ENCODE peak calls at places on chromosomes 2 and 18, in five cellular contexts. N is upper lobe of left lung, H is A549, A is K562, F is HepG2. K is an unnamed sample.

GRCh38 chr2:12416600-12416999 is 300.1 kb upstream of the TRIB2 start:
- ATAC-seq in A (peak), N (no peak), H (no peak), F (peak), K (no peak)

GRCh38 chr2:199740111-199740428 is 110.9 kb downstream of the FTCDNL1 start:
- ATAC-seq in F (peak), N (no peak), H (peak), A (no peak), K (no peak)

GRCh38 chr2:187098154-187098553 is 249.2 kb upstream of the ZSWIM2 start:
- ATAC-seq in N (no peak), F (no peak), A (no peak), H (no peak), K (no peak)

GRCh38 chr2:105545731-105546622 is 147.1 kb upstream of the FHL2 start:
- ATAC-seq in F (peak), N (no peak), A (peak), H (peak), K (no peak)

GRCh38 chr2:59025157-59025757 is 784.1 kb upstream of the FANCL start:
- ATAC-seq in H (peak), A (peak), N (peak), F (peak), K (no peak)

GRCh38 chr2:32874931-32875330 is 71.8 kb upstream of the LTBP1 start:
- ATAC-seq in A (no peak), H (no peak), N (no peak), F (no peak), K (no peak)

GRCh38 chr2:19358242-19359020 is at the start of gene OSR1:
- ATAC-seq in H (peak), A (no peak), N (peak), F (peak), K (peak)

GRCh38 chr2:53913721-53914120 is 54.0 kb upstream of the GPR75 start:
- ATAC-seq in A (no peak), N (no peak), H (peak), F (no peak), K (no peak)

GRCh38 chr2:21270658-21271057 is 146.9 kb downstream of the TDRD15 start:
- ATAC-seq in N (no peak), F (peak), H (no peak), A (peak), K (peak)

GRCh38 chr2:3470166-3470651 is 49.1 kb downstream of the ADI1 start:
- ATAC-seq in H (no peak), A (no peak), N (peak), F (no peak), K (peak)

GRCh38 chr2:102101844-102102635 is 40.5 kb upstream of the IL1R1 start:
- ATAC-seq in A (no peak), H (no peak), N (no peak), F (peak), K (no peak)

GRCh38 chr2:7974086-7974485 is 707.8 kb upstream of the ID2 start:
- ATAC-seq in N (no peak), A (no peak), H (no peak), F (no peak), K (no peak)

GRCh38 chr2:120958623-120959366 is 223.1 kb downstream of the GLI2 start:
- ATAC-seq in H (peak), A (peak), F (peak), N (no peak), K (no peak)

GRCh38 chr18:64201781-64202180 is 52.9 kb upstream of the LINC00305 start:
- ATAC-seq in A (no peak), F (no peak), H (no peak), N (no peak), K (no peak)

GRCh38 chr2:32716598-32716997 is 88.7 kb downstream of the TTC27 start:
- ATAC-seq in H (no peak), N (no peak), A (no peak), F (no peak), K (no peak)

GRCh38 chr2:8019934-8020333 is 661.9 kb upstream of the ID2 start:
- ATAC-seq in N (no peak), F (peak), A (no peak), H (no peak), K (no peak)

GRCh38 chr2:188975497-188976102 is 1.4 kb downstream of the COL3A1 start:
- ATAC-seq in H (peak), N (peak), A (no peak), F (no peak), K (peak)

GRCh38 chr2:241967745-241968144 is 98.2 kb downstream of the RTP5 start:
- ATAC-seq in F (no peak), H (no peak), A (no peak), N (no peak), K (no peak)

GRCh38 chr2:173109253-173110188 is 33.9 kb downstream of the MAP3K20 start:
- ATAC-seq in N (no peak), F (no peak), H (peak), A (no peak), K (no peak)

GRCh38 chr2:188292446-188293239 is 969 bp downstream of the GULP1 start:
- ATAC-seq in A (peak), F (no peak), H (peak), N (peak), K (peak)

GRCh38 chr18:50527636-50528307 is 32.1 kb upstream of the MAPK4 start:
- ATAC-seq in N (no peak), F (no peak), H (no peak), A (no peak), K (no peak)

GRCh38 chr2:224945134-224945533 is 97.1 kb downstream of the DOCK10 start:
- ATAC-seq in H (no peak), A (no peak), N (no peak), F (no peak), K (no peak)

GRCh38 chr2:194304191-194304590 is 1352.8 kb upstream of the SLC39A10 start:
- ATAC-seq in A (no peak), F (no peak), H (no peak), N (no peak), K (no peak)

GRCh38 chr2:96369186-96369585 is 33.6 kb downstream of the NCAPH start:
- ATAC-seq in F (no peak), A (no peak), N (no peak), H (no peak), K (no peak)

DNA sequence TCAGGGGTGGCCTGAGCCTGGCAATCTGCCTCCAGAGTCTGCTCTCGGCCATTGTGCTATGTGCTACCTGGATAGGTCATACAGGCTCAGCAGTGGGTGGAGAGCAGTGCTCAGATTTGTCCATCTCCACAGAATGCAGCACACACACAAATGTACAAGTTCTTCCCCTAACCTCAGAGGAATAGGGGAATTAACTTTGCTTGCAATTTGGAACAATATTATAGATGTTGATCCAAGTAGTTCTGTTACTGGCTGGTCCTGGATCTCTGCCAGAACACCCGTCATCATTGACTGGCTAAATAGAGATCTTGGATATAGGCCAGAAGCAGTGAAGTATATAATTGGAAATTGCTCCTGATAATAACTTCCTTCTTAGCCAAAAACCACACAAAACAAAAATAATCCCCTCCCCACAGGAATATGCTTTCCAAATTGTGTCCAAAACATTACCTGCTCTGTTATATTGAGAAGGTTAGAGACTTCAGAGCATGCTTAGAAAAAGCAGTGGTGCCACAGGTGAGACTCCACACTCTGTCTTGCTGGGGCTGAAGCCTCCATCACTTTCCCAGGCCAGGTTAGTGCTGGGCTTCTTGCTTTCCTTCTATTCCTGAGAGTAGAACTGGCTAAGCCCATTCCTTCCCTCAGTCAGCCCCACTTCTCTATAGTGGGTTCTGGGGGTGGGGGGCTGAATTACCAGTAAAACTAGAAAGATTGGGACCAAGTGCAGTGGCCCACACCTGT is 38.8 kb downstream of the NCAPH start:
- ATAC-seq in N (no peak), H (peak), F (peak), A (no peak), K (no peak)
- TF ChIP-seq EP300 in N (no peak), H (no peak), F (no peak), A (no peak), K (no peak)

GRCh38 chr2:114286438-114286837 is 156.0 kb upstream of the DPP10 start:
- ATAC-seq in A (no peak), N (no peak), F (no peak), H (no peak), K (no peak)

GRCh38 chr2:114281188-114281587 is 161.3 kb upstream of the DPP10 start:
- ATAC-seq in F (no peak), H (no peak), N (no peak), A (no peak), K (no peak)

GRCh38 chr2:114283774-114284173 is 158.7 kb upstream of the DPP10 start:
- ATAC-seq in N (no peak), H (no peak), A (no peak), F (no peak), K (no peak)
- TF ChIP-seq EP300 in N (no peak), H (no peak), A (no peak), F (no peak), K (no peak)

GRCh38 chr2:36584148-36584794 is 13.7 kb downstream of the FEZ2 start:
- ATAC-seq in N (no peak), H (no peak), F (no peak), A (no peak), K (no peak)

GRCh38 chr2:36586672-36587071 is 11.3 kb downstream of the FEZ2 start:
- ATAC-seq in H (no peak), N (no peak), A (no peak), F (no peak), K (no peak)

GRCh38 chr2:36587091-36587490 is 10.9 kb downstream of the FEZ2 start:
- ATAC-seq in F (no peak), N (no peak), H (no peak), A (no peak), K (no peak)

GRCh38 chr2:36587556-36587955 is 10.4 kb downstream of the FEZ2 start:
- ATAC-seq in N (no peak), H (no peak), A (no peak), F (no peak), K (no peak)

DNA sequence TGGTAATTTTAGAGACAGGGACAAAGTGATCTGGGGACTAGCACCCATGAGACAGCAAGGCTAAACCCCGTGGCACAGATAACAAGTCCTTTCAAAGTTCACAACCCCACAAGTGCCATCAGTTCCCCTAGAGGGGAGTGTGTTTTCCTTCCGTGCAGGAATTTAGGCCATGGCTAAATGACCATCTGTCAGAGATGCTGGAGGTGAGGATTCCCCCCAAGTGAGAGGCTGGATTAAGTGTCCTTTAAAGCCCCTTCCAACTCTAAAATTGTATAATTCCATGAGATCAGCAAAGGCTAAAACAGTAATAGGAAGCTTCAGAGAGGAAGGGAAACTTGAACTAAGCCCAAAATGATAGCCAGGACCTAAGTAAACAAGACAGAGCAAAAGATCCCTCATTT is 8.7 kb downstream of the FEZ2 start:
- ATAC-seq in H (no peak), A (no peak), F (no peak), N (no peak), K (no peak)
- TF ChIP-seq EP300 in H (no peak), A (no peak), F (no peak), N (no peak), K (no peak)

GRCh38 chr18:48892146-48892855 is 58.5 kb downstream of the SMAD7 start:
- ATAC-seq in N (no peak), F (no peak), A (no peak), H (no peak), K (no peak)

GRCh38 chr18:48893061-48893558 is 57.7 kb downstream of the SMAD7 start:
- ATAC-seq in A (no peak), H (no peak), N (no peak), F (peak), K (no peak)

GRCh38 chr18:48893559-48894265 is 57.1 kb downstream of the SMAD7 start:
- ATAC-seq in H (no peak), F (peak), A (no peak), N (peak), K (no peak)

GRCh38 chr18:48889981-48890735 is 60.6 kb downstream of the SMAD7 start:
- ATAC-seq in A (no peak), N (no peak), H (no peak), F (no peak), K (no peak)

DNA sequence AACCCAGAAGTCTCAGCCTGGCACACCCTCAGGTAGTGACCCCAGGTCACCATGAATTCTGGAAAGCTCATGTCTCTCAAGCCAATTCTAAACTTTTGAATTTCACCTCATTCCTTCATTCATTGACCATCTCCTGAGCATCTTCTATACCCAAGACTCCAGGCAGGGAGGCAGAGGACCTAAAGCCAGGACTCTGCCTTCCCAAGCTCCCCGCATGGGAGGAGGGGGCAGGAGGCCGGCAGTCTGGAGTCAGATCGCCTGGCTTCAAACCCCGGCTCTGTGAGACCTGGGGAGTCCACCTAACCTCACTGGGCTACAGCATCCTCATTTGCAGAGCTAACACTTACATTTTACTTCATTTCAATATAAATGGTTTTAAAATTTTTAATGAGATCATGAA is 59.0 kb downstream of the SMAD7 start:
- ATAC-seq in F (no peak), H (no peak), N (no peak), A (no peak), K (no peak)
- TF ChIP-seq EP300 in F (no peak), H (no peak), N (no peak), A (no peak), K (no peak)

DNA sequence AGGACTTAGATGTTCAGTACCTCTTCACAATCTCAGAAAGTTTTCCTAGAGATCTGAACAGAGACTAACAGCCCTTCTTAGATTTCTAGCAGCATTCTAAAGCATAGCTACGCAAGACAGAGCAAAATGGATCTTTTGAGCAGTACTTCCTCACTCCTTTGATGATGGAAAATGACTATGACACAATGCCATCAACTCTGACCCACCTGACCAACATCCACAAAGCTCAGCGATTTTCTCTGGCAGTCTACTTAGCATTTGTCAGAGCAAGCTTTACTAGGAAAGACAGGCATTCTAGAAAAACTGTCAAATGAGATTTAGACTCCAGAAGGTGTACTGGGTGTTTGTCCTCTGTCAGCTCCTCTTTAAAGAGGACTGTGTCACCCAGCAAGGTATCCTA is 180.9 kb upstream of the ACVR2A start:
- ATAC-seq in N (no peak), H (no peak), A (no peak), F (no peak), K (no peak)
- TF ChIP-seq EP300 in N (no peak), H (no peak), A (no peak), F (no peak), K (no peak)

K was measured in gastroesophageal sphincter.